ENCODE peak calls at places on chromosomes 6 and 20, in four cellular contexts. E is activated T-cell treated with anti-CD3 and anti-CD28 coated beads, Interleukin-2, amount 50 U/mL, for 24 hours; F is pons; G is GM12865. P is an unnamed sample.
A peak's percentile ranks its signal among the peaks of the same experiment; 100 is the strongest.

GRCh38 chr6:35478259-35478658 is 10.1 kb downstream of the RPL10A start:
- DNase-seq in E (no peak), F (no peak), G (no peak), P (no peak)

GRCh38 chr6:37406942-37407341 is 26.1 kb upstream of the CMTR1 start:
- DNase-seq in E (no peak), F (no peak), G (no peak), P (no peak)

GRCh38 chr6:110328231-110328630 is 29.9 kb downstream of the METTL24 start:
- DNase-seq in E (no peak), F (no peak), G (no peak), P (no peak)

GRCh38 chr6:14283600-14284235 is 166.1 kb downstream of the CD83 start:
- DNase-seq in E (no peak), F (no peak), G (no peak), P (peak; percentile 76)

GRCh38 chr6:92893741-92894140 is 525.6 kb downstream of the EPHA7 start:
- DNase-seq in E (no peak), F (no peak), G (no peak), P (no peak)

GRCh38 chr20:61917459-61917858 is 148.2 kb downstream of the TAF4 start:
- DNase-seq in E (no peak), F (no peak), G (no peak), P (no peak)

GRCh38 chr6:4610256-4610655 is 165.9 kb upstream of the CDYL start:
- DNase-seq in E (no peak), F (peak; percentile 11), G (no peak), P (no peak)

GRCh38 chr6:110621061-110621460 is 144.6 kb upstream of the SLC22A16 start:
- DNase-seq in E (no peak), F (no peak), G (no peak), P (no peak)

GRCh38 chr20:842547-842940 is 9.0 kb downstream of the FAM110A start:
- DNase-seq in E (no peak), F (no peak), G (no peak), P (no peak)

GRCh38 chr6:103783344-103783743 is 1076.4 kb downstream of the HACE1 start:
- DNase-seq in E (no peak), F (no peak), G (no peak), P (no peak)

GRCh38 chr6:29847871-29848630 is 20.4 kb downstream of the HLA-G start:
- DNase-seq in E (peak; percentile 92), F (peak; percentile 56), G (peak; percentile 78), P (peak; percentile 66)

GRCh38 chr6:42745083-42745637 is 743 bp downstream of the TBCC start:
- DNase-seq in E (peak; percentile 52), F (peak; percentile 16), G (peak; percentile 58), P (peak; percentile 83)

GRCh38 chr6:83920017-83920416 is 60.5 kb downstream of the CYB5R4 start:
- DNase-seq in E (no peak), F (no peak), G (no peak), P (no peak)

GRCh38 chr6:20840675-20841074 is 306.4 kb downstream of the CDKAL1 start:
- DNase-seq in E (no peak), F (no peak), G (no peak), P (no peak)

GRCh38 chr6:36223706-36224105 is 27.2 kb downstream of the BRPF3 start:
- DNase-seq in E (no peak), F (no peak), G (no peak), P (no peak)

GRCh38 chr6:20013485-20013884 is 176.3 kb downstream of the ID4 start:
- DNase-seq in E (no peak), F (peak; percentile 65), G (no peak), P (no peak)

GRCh38 chr20:47360489-47361267 is 4.2 kb upstream of the ZMYND8 start:
- DNase-seq in E (no peak), F (peak; percentile 78), G (peak; percentile 64), P (peak; percentile 87)